ENCODE peak calls at places on chromosomes 4 and X, in five cellular contexts. H is OCI-LY7, Z is heart left ventricle, P is AG09319, M is activated B cell treated with CpG ODN at 0.5 μM for 24 hours. K is an unnamed sample.

GRCh38 chr4:92265798-92266197 is 38.0 kb upstream of the GRID2 start:
- DNase-seq in H (no peak), Z (no peak), P (no peak), M (no peak), K (no peak)

GRCh38 chr4:121217385-121217784 is 53.3 kb upstream of the TNIP3 start:
- DNase-seq in H (no peak), Z (no peak), P (peak), M (no peak), K (peak)

GRCh38 chrX:41339148-41339547 is 5.2 kb downstream of the DDX3X start:
- DNase-seq in H (no peak), Z (no peak), P (no peak), M (no peak), K (no peak)

GRCh38 chrX:40260123-40260751 is 162.5 kb upstream of the BCOR start:
- DNase-seq in H (no peak), Z (no peak), P (no peak), M (no peak), K (no peak)

GRCh38 chrX:14026121-14026520 is 3.6 kb downstream of the GEMIN8 start:
- DNase-seq in H (no peak), Z (no peak), P (no peak), M (no peak), K (no peak)

GRCh38 chrX:39011454-39012204 is 210.4 kb downstream of the MID1IP1 start:
- DNase-seq in H (no peak), Z (no peak), P (no peak), M (no peak), K (no peak)

GRCh38 chr4:141497627-141498026 is 138.8 kb upstream of the IL15 start:
- DNase-seq in H (no peak), Z (no peak), P (no peak), M (no peak), K (no peak)

GRCh38 chrX:16646366-16647168 is 3.4 kb upstream of the S100G start:
- DNase-seq in H (no peak), Z (no peak), P (no peak), M (no peak), K (no peak)

GRCh38 chr4:126358041-126358440 is 1043.3 kb downstream of the FAT4 start:
- DNase-seq in H (no peak), Z (no peak), P (no peak), M (no peak), K (no peak)

GRCh38 chr4:125316391-125316780 is 1.6 kb downstream of the FAT4 start:
- DNase-seq in H (no peak), Z (peak), P (no peak), M (no peak), K (no peak)

GRCh38 chrX:53263597-53264094 is 17.7 kb downstream of the IQSEC2 start:
- DNase-seq in H (no peak), Z (no peak), P (no peak), M (no peak), K (no peak)

GRCh38 chr4:38856524-38857337 is at the start of gene TLR6:
- DNase-seq in H (peak), Z (no peak), P (no peak), M (no peak), K (no peak)

GRCh38 chr4:67762091-67762490 is 7.9 kb upstream of the GNRHR start:
- DNase-seq in H (no peak), Z (no peak), P (no peak), M (no peak), K (no peak)

GRCh38 chr4:6885953-6886557 is 23.6 kb upstream of the TBC1D14 start:
- DNase-seq in H (peak), Z (peak), P (no peak), M (no peak), K (no peak)
- TF ChIP-seq CTCF in H (peak), Z (no peak), P (peak), M (no peak), K (no peak)

GRCh38 chrX:134603806-134604700 is 54.2 kb downstream of the PLAC1 start:
- DNase-seq in H (no peak), Z (no peak), P (peak), M (no peak), K (peak)
- TF ChIP-seq CTCF in H (no peak), Z (no peak), P (peak), M (no peak), K (peak)

DNA sequence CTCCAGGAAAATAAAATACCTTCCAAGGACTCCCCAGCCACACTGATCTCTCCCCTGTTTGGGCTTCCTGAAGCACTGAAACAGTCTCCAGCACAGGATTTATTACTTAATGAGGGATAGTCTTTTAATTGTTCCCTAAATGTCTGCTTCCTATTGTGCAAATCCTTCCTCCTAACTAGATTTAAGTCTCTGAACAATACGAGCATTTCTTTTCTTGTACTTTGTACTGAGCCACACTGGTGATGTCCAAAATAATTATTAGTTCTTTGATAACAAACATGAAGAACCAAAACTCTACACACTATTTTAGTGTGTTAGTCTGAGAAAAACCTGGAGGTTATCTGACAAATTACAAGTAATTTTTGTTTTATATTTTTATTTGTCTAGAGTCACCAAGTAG is 5.1 kb downstream of the ADGRA3 start:
- DNase-seq in H (no peak), Z (no peak), P (no peak), M (no peak), K (no peak)
- TF ChIP-seq CTCF in H (no peak), Z (no peak), P (no peak), M (no peak), K (no peak)

GRCh38 chr4:83217721-83218522 is 66.7 kb downstream of the COQ2 start:
- DNase-seq in H (peak), Z (no peak), P (no peak), M (peak), K (no peak)
- TF ChIP-seq CTCF in H (no peak), Z (no peak), P (no peak), M (no peak), K (no peak)

GRCh38 chr4:139819082-139819481 is 153.5 kb downstream of the MGST2 start:
- DNase-seq in H (no peak), Z (no peak), P (no peak), M (no peak), K (no peak)

GRCh38 chr4:139816856-139817255 is 151.2 kb downstream of the MGST2 start:
- DNase-seq in H (no peak), Z (no peak), P (no peak), M (no peak), K (no peak)

GRCh38 chr4:139814285-139815015 is 148.8 kb downstream of the MGST2 start:
- DNase-seq in H (no peak), Z (peak), P (no peak), M (no peak), K (peak)

GRCh38 chr4:139817657-139818452 is 152.2 kb downstream of the MGST2 start:
- DNase-seq in H (no peak), Z (no peak), P (no peak), M (no peak), K (no peak)

DNA sequence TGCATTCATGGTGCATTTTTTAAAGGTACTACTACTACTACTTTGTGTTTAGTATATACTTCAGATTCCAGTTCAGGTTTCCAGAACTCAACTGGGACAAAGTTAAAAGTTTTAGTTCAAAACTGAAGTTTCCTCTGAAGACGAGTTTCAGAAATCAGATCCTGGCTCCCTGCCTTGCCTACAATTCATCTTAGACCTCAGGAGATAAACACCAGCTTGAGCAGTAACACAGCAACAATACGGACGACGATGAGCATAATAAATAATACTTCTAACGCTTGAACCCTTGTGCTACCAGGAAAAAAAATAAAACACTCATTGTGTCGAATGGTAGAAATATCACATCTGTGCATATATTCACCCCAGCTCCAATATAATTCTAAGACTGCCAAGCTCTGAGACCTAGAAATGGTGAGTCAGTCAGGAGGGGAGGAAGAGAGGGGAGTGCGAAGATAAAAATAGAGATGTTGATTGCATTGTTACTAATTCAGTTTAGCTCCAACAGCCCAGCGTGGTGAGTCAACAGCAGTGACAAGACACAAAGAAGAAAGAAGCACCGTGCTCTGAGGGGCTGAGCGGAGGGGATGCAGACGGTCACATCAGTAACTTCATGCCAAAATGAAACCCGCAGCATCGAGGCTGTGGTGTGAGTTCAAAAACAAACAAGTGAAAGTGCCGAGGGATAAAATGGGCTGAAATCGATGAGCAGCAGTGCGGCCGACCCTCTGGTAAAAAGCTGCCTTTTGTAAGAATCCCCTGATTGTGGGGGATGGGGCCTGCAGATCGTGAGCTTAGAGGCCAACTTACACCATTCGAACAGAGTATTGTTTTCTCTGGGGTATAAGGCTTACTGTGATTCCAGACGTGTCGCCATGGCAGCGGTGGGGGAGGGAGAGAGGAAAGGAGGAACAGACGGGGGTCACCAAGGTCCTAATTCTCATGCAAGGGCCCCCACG is 150.3 kb downstream of the MGST2 start:
- DNase-seq in H (no peak), Z (peak), P (peak), M (no peak), K (peak)
- TF ChIP-seq CTCF in H (no peak), Z (no peak), P (no peak), M (no peak), K (no peak)

GRCh38 chrX:151828434-151829080 is 84.1 kb upstream of the MAGEA4 start:
- DNase-seq in H (no peak), Z (no peak), P (no peak), M (no peak), K (no peak)

GRCh38 chrX:151830911-151831310 is 81.8 kb upstream of the MAGEA4 start:
- DNase-seq in H (no peak), Z (no peak), P (no peak), M (no peak), K (no peak)

GRCh38 chrX:151821226-151821625 is 86.7 kb downstream of the CNGA2 start:
- DNase-seq in H (no peak), Z (no peak), P (no peak), M (no peak), K (no peak)

GRCh38 chrX:151825927-151826471 is 86.7 kb upstream of the MAGEA4 start:
- DNase-seq in H (no peak), Z (no peak), P (peak), M (no peak), K (peak)
- TF ChIP-seq CTCF in H (no peak), Z (no peak), P (peak), M (no peak), K (peak)

GRCh38 chr4:184756399-184756798 is 22.5 kb upstream of the CENPU start:
- DNase-seq in H (no peak), Z (no peak), P (no peak), M (no peak), K (no peak)

GRCh38 chr4:184755278-184755677 is 21.4 kb upstream of the CENPU start:
- DNase-seq in H (no peak), Z (no peak), P (no peak), M (no peak), K (no peak)

GRCh38 chr4:184752496-184753275 is 18.8 kb upstream of the CENPU start:
- DNase-seq in H (no peak), Z (no peak), P (no peak), M (no peak), K (no peak)

GRCh38 chr4:184762100-184762499 is 28.2 kb upstream of the CENPU start:
- DNase-seq in H (peak), Z (no peak), P (no peak), M (no peak), K (no peak)

DNA sequence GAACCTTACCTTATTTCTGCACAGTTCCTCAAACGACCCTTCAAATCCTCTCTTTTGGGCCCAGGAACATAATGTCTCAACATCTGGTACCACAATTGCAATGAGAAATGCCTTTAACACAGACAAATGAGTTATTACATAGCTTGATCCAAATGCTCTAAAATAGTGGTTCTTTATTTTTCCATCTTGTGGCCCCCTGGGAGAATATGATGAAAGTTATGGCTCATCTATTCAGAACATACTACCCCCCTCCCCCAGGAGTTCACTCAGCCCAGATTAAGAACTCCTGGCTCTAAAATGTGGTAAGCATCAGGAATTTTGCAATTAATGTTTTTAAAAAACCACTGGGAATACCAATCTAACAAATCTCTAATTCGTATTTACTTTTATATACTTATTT is 23.9 kb upstream of the CENPU start:
- DNase-seq in H (no peak), Z (no peak), P (no peak), M (no peak), K (no peak)
- TF ChIP-seq CTCF in H (no peak), Z (no peak), P (no peak), M (no peak), K (no peak)

DNA sequence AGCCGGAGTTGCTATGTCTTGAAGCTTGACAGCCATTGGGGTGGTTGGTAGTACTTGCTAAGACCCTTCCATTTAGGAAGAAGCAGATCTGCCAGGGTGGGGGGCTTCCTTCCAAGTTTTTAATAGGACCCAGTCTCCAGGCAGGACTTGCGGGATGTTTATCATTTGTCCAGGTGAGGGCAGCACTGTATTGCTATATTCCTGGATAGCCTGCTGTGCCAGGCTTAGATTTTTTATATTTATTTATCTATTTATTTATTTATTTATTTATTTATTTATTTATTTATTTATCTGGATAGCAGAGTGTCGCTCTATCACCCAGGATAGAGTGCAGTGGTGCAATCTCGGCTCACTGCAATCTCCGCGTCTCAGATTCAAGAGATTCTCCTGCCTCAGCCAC is 87.4 kb upstream of the CT45A1 start:
- DNase-seq in H (no peak), Z (no peak), P (no peak), M (no peak), K (no peak)
- TF ChIP-seq CTCF in H (peak), Z (no peak), P (no peak), M (no peak), K (peak)

GRCh38 chr4:152360045-152360410 is 175.9 kb downstream of the FBXW7 start:
- DNase-seq in H (no peak), Z (no peak), P (no peak), M (no peak), K (no peak)

GRCh38 chr4:152357206-152357605 is 178.7 kb downstream of the FBXW7 start:
- DNase-seq in H (no peak), Z (no peak), P (no peak), M (no peak), K (no peak)

GRCh38 chr4:152352645-152353116 is 183.2 kb downstream of the FBXW7 start:
- DNase-seq in H (peak), Z (peak), P (peak), M (no peak), K (peak)

GRCh38 chr4:152359208-152360044 is 176.5 kb downstream of the FBXW7 start:
- DNase-seq in H (no peak), Z (no peak), P (no peak), M (no peak), K (no peak)

GRCh38 chr4:152356428-152357034 is 179.4 kb downstream of the FBXW7 start:
- DNase-seq in H (no peak), Z (no peak), P (no peak), M (no peak), K (no peak)
- TF ChIP-seq CTCF in H (peak), Z (no peak), P (no peak), M (no peak), K (peak)

K was measured in BJ.